ENCODE peak calls at places on chromosomes 7 and 10, in six cellular contexts. R, P, E, Z, L and J are unnamed samples. For H3K9me3, the result is how much of the 10 kb centered on the place peaks cover.

GRCh38 chr10:88980836-88981235 is 9.8 kb upstream of the FAS start:
- DNase-seq in E (no peak), L (no peak), Z (no peak), R (no peak), P (no peak), J (no peak)

GRCh38 chr10:54137396-54137795 is 663.6 kb downstream of the PCDH15 start:
- DNase-seq in Z (no peak), L (no peak), P (no peak), R (no peak), E (no peak), J (no peak)

GRCh38 chr7:26199301-26200112 is 1.0 kb downstream of the HNRNPA2B1 start:
- DNase-seq in L (peak), P (peak), R (peak), E (peak), Z (peak), J (peak)

GRCh38 chr10:52818019-52818418 is 45.4 kb upstream of the MBL2 start:
- DNase-seq in P (no peak), Z (no peak), E (peak), R (peak), L (no peak), J (no peak)

GRCh38 chr10:21953585-21954057 is 49.9 kb downstream of the DNAJC1 start:
- DNase-seq in R (no peak), P (no peak), L (no peak), E (peak), Z (no peak), J (no peak)

GRCh38 chr10:11906714-11907113 is 83.6 kb downstream of the PROSER2 start:
- DNase-seq in Z (no peak), E (no peak), P (no peak), R (no peak), L (no peak), J (no peak)

GRCh38 chr10:127441350-127442219 is 107.5 kb upstream of the NPS start:
- DNase-seq in R (peak), Z (no peak), L (peak), E (no peak), P (no peak), J (peak)

GRCh38 chr10:129915526-129916378 is 48.3 kb downstream of the EBF3 start:
- DNase-seq in L (no peak), Z (no peak), E (no peak), R (no peak), P (no peak), J (no peak)

GRCh38 chr10:24869354-24870016 is 82.9 kb downstream of the PRTFDC1 start:
- DNase-seq in P (no peak), L (no peak), E (peak), Z (no peak), R (peak), J (no peak)

GRCh38 chr7:45088821-45089313 is at the start of gene NACAD:
- DNase-seq in P (peak), E (peak), L (peak), Z (no peak), R (peak), J (peak)

GRCh38 chr7:141231018-141231792 is 157.3 kb downstream of the TMEM178B start:
- DNase-seq in R (no peak), E (peak), L (no peak), P (no peak), Z (no peak), J (peak)

GRCh38 chr10:13079776-13080050 is 20.2 kb upstream of the OPTN start:
- DNase-seq in L (no peak), E (no peak), R (no peak), P (no peak), Z (no peak), J (no peak)

GRCh38 chr7:82036146-82036886 is 266.5 kb upstream of the HGF start:
- DNase-seq in R (no peak), Z (no peak), L (no peak), E (peak), P (no peak), J (no peak)

GRCh38 chr10:49139000-49139865 is 5.4 kb upstream of the FAM170B start:
- DNase-seq in P (no peak), L (no peak), E (peak), R (no peak), Z (no peak), J (no peak)

GRCh38 chr7:105521731-105522458 is at the start of gene PUS7:
- DNase-seq in L (peak), P (peak), E (peak), Z (peak), R (peak), J (peak)

GRCh38 chr10:68101066-68101465 is 8.2 kb upstream of the MYPN start:
- DNase-seq in L (no peak), R (no peak), P (no peak), E (no peak), Z (no peak), J (no peak)

GRCh38 chr7:67856046-67856445 is 859.4 kb downstream of the TYW1 start:
- DNase-seq in P (no peak), E (no peak), R (no peak), L (no peak), Z (no peak), J (no peak)

GRCh38 chr7:57305192-57305748 is 144.7 kb upstream of the ZNF716 start:
- DNase-seq in Z (no peak), R (no peak), L (no peak), E (no peak), P (no peak), J (peak)

GRCh38 chr10:115963848-115964247 is 309.2 kb downstream of the GFRA1 start:
- DNase-seq in L (no peak), Z (no peak), P (no peak), R (no peak), E (peak), J (no peak)

GRCh38 chr10:125035136-125035535 is 93.2 kb downstream of the ZRANB1 start:
- DNase-seq in L (no peak), P (no peak), Z (no peak), E (peak), R (no peak), J (no peak)

GRCh38 chr10:74637685-74638084 is 188.7 kb upstream of the KAT6B start:
- DNase-seq in E (no peak), R (no peak), P (no peak), L (no peak), Z (no peak), J (no peak)

GRCh38 chr10:97072851-97073665 is 112.7 kb downstream of the SLIT1 start:
- DNase-seq in P (peak), Z (peak), L (peak), R (peak), E (peak), J (peak)

GRCh38 chr10:122461729-122462532 is 578 bp downstream of the HTRA1 start:
- DNase-seq in E (no peak), Z (no peak), P (peak), L (no peak), R (peak), J (peak)

GRCh38 chr7:130492519-130493274 is 812 bp downstream of the MEST start:
- DNase-seq in R (no peak), Z (no peak), P (no peak), L (no peak), E (no peak), J (peak)

GRCh38 chr10:42935466-42935865 is 141.4 kb upstream of the RET start:
- DNase-seq in L (no peak), P (no peak), E (no peak), Z (no peak), R (no peak), J (no peak)

GRCh38 chr7:27254625-27255024 is 12.0 kb downstream of the EVX1 start:
- DNase-seq in P (no peak), L (no peak), E (no peak), Z (no peak), R (no peak), J (no peak)

GRCh38 chr7:130560972-130561371 is 69.1 kb downstream of the MEST start:
- DNase-seq in P (no peak), L (no peak), Z (no peak), E (peak), R (peak), J (no peak)

GRCh38 chr7:138204989-138205298 is 128.7 kb downstream of the AKR1D1 start:
- DNase-seq in L (no peak), R (no peak), E (no peak), P (no peak), Z (no peak), J (no peak)

GRCh38 chr7:79880312-79880711 is 254.3 kb upstream of the GNAI1 start:
- DNase-seq in R (no peak), P (no peak), Z (no peak), L (no peak), E (no peak), J (no peak)

GRCh38 chr7:156000601-156001396 is 188.5 kb upstream of the SHH start:
- DNase-seq in L (no peak), Z (no peak), E (peak), P (no peak), R (no peak), J (no peak)

GRCh38 chr10:76559889-76560215 is 1077.8 kb downstream of the KCNMA1 start:
- DNase-seq in P (no peak), R (no peak), Z (no peak), L (no peak), E (peak), J (no peak)

GRCh38 chr7:102456327-102456726 is 8.3 kb downstream of the ALKBH4 start:
- DNase-seq in E (peak), P (no peak), R (no peak), Z (no peak), L (no peak), J (no peak)

GRCh38 chr10:6211341-6212265 is 8.9 kb downstream of the PFKFB3 start:
- DNase-seq in Z (no peak), L (no peak), R (no peak), E (peak), P (no peak), J (peak)

GRCh38 chr7:80643336-80643925 is 5.0 kb downstream of the CD36 start:
- DNase-seq in E (no peak), R (no peak), P (no peak), L (no peak), Z (no peak), J (no peak)

GRCh38 chr7:15041226-15041625 is 138.7 kb upstream of the DGKB start:
- DNase-seq in Z (no peak), R (no peak), L (no peak), E (no peak), P (no peak), J (no peak)

GRCh38 chr10:1604246-1604645 is 133.1 kb downstream of the ADARB2 start:
- DNase-seq in P (no peak), R (no peak), L (no peak), E (no peak), Z (no peak), J (no peak)
- H3K9me3 ChIP-seq in P (under half), R (under half), L (under half), E (under half), Z (under half), J (under half)

DNA sequence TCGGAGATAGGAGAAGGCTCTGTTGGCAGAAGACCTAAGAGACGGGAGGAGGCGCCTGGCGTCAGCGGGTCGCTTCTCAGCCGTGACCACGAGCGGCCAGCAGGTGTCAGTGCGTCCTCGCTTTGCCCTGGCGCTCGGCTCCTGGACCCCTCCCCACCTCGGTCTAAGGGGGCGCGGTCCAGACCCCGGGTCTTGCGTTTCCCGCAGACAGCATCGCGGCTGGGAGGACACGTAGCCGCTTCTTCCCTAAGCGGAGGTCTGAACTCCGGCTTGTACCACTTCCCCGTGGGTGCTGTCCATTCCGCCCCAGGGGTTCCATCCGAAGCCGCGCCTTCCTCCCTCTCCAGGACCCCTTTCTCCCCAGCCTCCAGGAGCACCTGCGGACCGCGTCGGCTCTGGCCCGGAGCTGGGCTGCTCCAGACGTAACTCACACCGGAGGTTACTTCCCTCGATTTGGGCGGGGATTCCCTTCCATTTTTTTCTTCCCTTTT is 593 bp upstream of the ADRA2A start:
- DNase-seq in P (peak), L (peak), R (peak), E (peak), Z (peak), J (peak)
- TF ChIP-seq CTCF in P (peak), L (peak), R (peak), E (peak), Z (peak), J (peak)

GRCh38 chr10:133484818-133485217 is 31.1 kb downstream of the SCART1 start:
- DNase-seq in L (no peak), P (no peak), E (no peak), Z (no peak), R (no peak), J (no peak)
- H3K9me3 ChIP-seq in L (under half), P (under half), E (under half), Z (under half), R (under half), J (under half)

GRCh38 chr10:34956756-34957155 is 133.4 kb downstream of the CUL2 start:
- DNase-seq in Z (no peak), P (no peak), E (no peak), L (no peak), R (no peak), J (no peak)
- TF ChIP-seq CTCF in Z (no peak), P (no peak), E (no peak), L (no peak), R (no peak), J (no peak)